ENCODE peak calls at places on chromosomes 12 and 14, in nine cellular contexts. One of them, this sample, is unnamed.

GRCh38 chr12:124369055-124369900 is 74.4 kb downstream of the RFLNA start:
- DNase-seq in dorsolateral prefrontal cortex: peak
- DNase-seq in spleen: peak
- DNase-seq in cardiac fibroblast: peak
- DNase-seq in A549: peak
- DNase-seq in neuronal stem cell: no peak
- DNase-seq in CD8-positive, alpha-beta T cell: no peak
- DNase-seq in prostate gland: peak
- DNase-seq in GM06990: no peak
- DNase-seq in this sample: peak

GRCh38 chr14:68199465-68200145 is 380.0 kb downstream of the RAD51B start:
- DNase-seq in dorsolateral prefrontal cortex: no peak
- DNase-seq in spleen: no peak
- DNase-seq in cardiac fibroblast: peak
- DNase-seq in A549: no peak
- DNase-seq in neuronal stem cell: peak
- DNase-seq in CD8-positive, alpha-beta T cell: no peak
- DNase-seq in prostate gland: peak
- DNase-seq in GM06990: no peak
- DNase-seq in this sample: peak

GRCh38 chr12:127083028-127083949 is 1183.7 kb upstream of the TMEM132C start:
- DNase-seq in dorsolateral prefrontal cortex: no peak
- DNase-seq in spleen: no peak
- DNase-seq in cardiac fibroblast: peak
- DNase-seq in A549: peak
- DNase-seq in neuronal stem cell: no peak
- DNase-seq in CD8-positive, alpha-beta T cell: no peak
- DNase-seq in prostate gland: no peak
- DNase-seq in GM06990: peak
- DNase-seq in this sample: peak

GRCh38 chr12:10012630-10013330 is 2.4 kb downstream of the CLEC12B start:
- DNase-seq in dorsolateral prefrontal cortex: no peak
- DNase-seq in spleen: no peak
- DNase-seq in cardiac fibroblast: no peak
- DNase-seq in A549: no peak
- DNase-seq in neuronal stem cell: no peak
- DNase-seq in CD8-positive, alpha-beta T cell: no peak
- DNase-seq in prostate gland: no peak
- DNase-seq in GM06990: no peak
- DNase-seq in this sample: no peak

GRCh38 chr14:100528962-100529560 is 58.2 kb downstream of the BEGAIN start:
- DNase-seq in dorsolateral prefrontal cortex: no peak
- DNase-seq in spleen: peak
- DNase-seq in cardiac fibroblast: no peak
- DNase-seq in A549: no peak
- DNase-seq in neuronal stem cell: no peak
- DNase-seq in CD8-positive, alpha-beta T cell: peak
- DNase-seq in prostate gland: no peak
- DNase-seq in GM06990: peak
- DNase-seq in this sample: no peak

GRCh38 chr12:108240027-108240785 is 98.9 kb downstream of the CMKLR1 start:
- DNase-seq in dorsolateral prefrontal cortex: no peak
- DNase-seq in spleen: no peak
- DNase-seq in cardiac fibroblast: no peak
- DNase-seq in A549: no peak
- DNase-seq in neuronal stem cell: no peak
- DNase-seq in CD8-positive, alpha-beta T cell: no peak
- DNase-seq in prostate gland: no peak
- DNase-seq in GM06990: no peak
- DNase-seq in this sample: no peak

GRCh38 chr14:104105071-104105821 is 19.7 kb downstream of the ASPG start:
- DNase-seq in dorsolateral prefrontal cortex: no peak
- DNase-seq in spleen: peak
- DNase-seq in cardiac fibroblast: no peak
- DNase-seq in A549: no peak
- DNase-seq in neuronal stem cell: no peak
- DNase-seq in CD8-positive, alpha-beta T cell: no peak
- DNase-seq in prostate gland: no peak
- DNase-seq in GM06990: no peak
- DNase-seq in this sample: no peak

GRCh38 chr14:57355081-57355480 is 35.3 kb upstream of the NAA30 start:
- DNase-seq in dorsolateral prefrontal cortex: no peak
- DNase-seq in spleen: no peak
- DNase-seq in cardiac fibroblast: no peak
- DNase-seq in A549: no peak
- DNase-seq in neuronal stem cell: no peak
- DNase-seq in CD8-positive, alpha-beta T cell: no peak
- DNase-seq in prostate gland: no peak
- DNase-seq in GM06990: no peak
- DNase-seq in this sample: no peak

GRCh38 chr12:12433203-12433731 is 76.4 kb downstream of the BORCS5 start:
- DNase-seq in dorsolateral prefrontal cortex: no peak
- DNase-seq in spleen: no peak
- DNase-seq in cardiac fibroblast: no peak
- DNase-seq in A549: no peak
- DNase-seq in neuronal stem cell: no peak
- DNase-seq in CD8-positive, alpha-beta T cell: no peak
- DNase-seq in prostate gland: no peak
- DNase-seq in GM06990: no peak
- DNase-seq in this sample: no peak

GRCh38 chr12:113064395-113065125 is 8.0 kb downstream of the DTX1 start:
- DNase-seq in dorsolateral prefrontal cortex: no peak
- DNase-seq in spleen: no peak
- DNase-seq in cardiac fibroblast: no peak
- DNase-seq in A549: no peak
- DNase-seq in neuronal stem cell: no peak
- DNase-seq in CD8-positive, alpha-beta T cell: no peak
- DNase-seq in prostate gland: no peak
- DNase-seq in GM06990: no peak
- DNase-seq in this sample: no peak

GRCh38 chr12:4246116-4246515 is 27.4 kb upstream of the CCND2 start:
- DNase-seq in dorsolateral prefrontal cortex: no peak
- DNase-seq in spleen: no peak
- DNase-seq in cardiac fibroblast: no peak
- DNase-seq in A549: no peak
- DNase-seq in neuronal stem cell: no peak
- DNase-seq in CD8-positive, alpha-beta T cell: no peak
- DNase-seq in prostate gland: no peak
- DNase-seq in GM06990: peak
- DNase-seq in this sample: no peak

GRCh38 chr12:47903927-47904646 is 707 bp downstream of the VDR start:
- DNase-seq in dorsolateral prefrontal cortex: no peak
- DNase-seq in spleen: peak
- DNase-seq in cardiac fibroblast: peak
- DNase-seq in A549: peak
- DNase-seq in neuronal stem cell: no peak
- DNase-seq in CD8-positive, alpha-beta T cell: peak
- DNase-seq in prostate gland: peak
- DNase-seq in GM06990: no peak
- DNase-seq in this sample: peak

GRCh38 chr12:3745152-3745551 is 7.8 kb downstream of the CRACR2A start:
- DNase-seq in dorsolateral prefrontal cortex: no peak
- DNase-seq in spleen: no peak
- DNase-seq in cardiac fibroblast: no peak
- DNase-seq in A549: no peak
- DNase-seq in neuronal stem cell: no peak
- DNase-seq in CD8-positive, alpha-beta T cell: no peak
- DNase-seq in prostate gland: no peak
- DNase-seq in GM06990: no peak
- DNase-seq in this sample: no peak

GRCh38 chr14:96056509-96057422 is 17.6 kb downstream of the C14orf132 start:
- DNase-seq in dorsolateral prefrontal cortex: no peak
- DNase-seq in spleen: peak
- DNase-seq in cardiac fibroblast: no peak
- DNase-seq in A549: no peak
- DNase-seq in neuronal stem cell: no peak
- DNase-seq in CD8-positive, alpha-beta T cell: no peak
- DNase-seq in prostate gland: no peak
- DNase-seq in GM06990: no peak
- DNase-seq in this sample: no peak

GRCh38 chr12:54195736-54196347 is 7.1 kb upstream of the SMUG1 start:
- DNase-seq in dorsolateral prefrontal cortex: no peak
- DNase-seq in spleen: peak
- DNase-seq in cardiac fibroblast: peak
- DNase-seq in A549: no peak
- DNase-seq in neuronal stem cell: no peak
- DNase-seq in CD8-positive, alpha-beta T cell: no peak
- DNase-seq in prostate gland: no peak
- DNase-seq in GM06990: peak
- DNase-seq in this sample: no peak

GRCh38 chr14:91858536-91859275 is 8.6 kb downstream of the TC2N start:
- DNase-seq in dorsolateral prefrontal cortex: no peak
- DNase-seq in spleen: no peak
- DNase-seq in cardiac fibroblast: peak
- DNase-seq in A549: peak
- DNase-seq in neuronal stem cell: no peak
- DNase-seq in CD8-positive, alpha-beta T cell: no peak
- DNase-seq in prostate gland: no peak
- DNase-seq in GM06990: no peak
- DNase-seq in this sample: peak

GRCh38 chr12:54419088-54419887 is at the start of gene ITGA5:
- DNase-seq in dorsolateral prefrontal cortex: no peak
- DNase-seq in spleen: peak
- DNase-seq in cardiac fibroblast: peak
- DNase-seq in A549: peak
- DNase-seq in neuronal stem cell: peak
- DNase-seq in CD8-positive, alpha-beta T cell: peak
- DNase-seq in prostate gland: peak
- DNase-seq in GM06990: no peak
- DNase-seq in this sample: no peak

GRCh38 chr12:85155791-85156190 is 119.6 kb downstream of the LRRIQ1 start:
- DNase-seq in dorsolateral prefrontal cortex: no peak
- DNase-seq in spleen: no peak
- DNase-seq in cardiac fibroblast: peak
- DNase-seq in A549: peak
- DNase-seq in neuronal stem cell: peak
- DNase-seq in CD8-positive, alpha-beta T cell: no peak
- DNase-seq in prostate gland: no peak
- DNase-seq in GM06990: peak
- DNase-seq in this sample: peak

GRCh38 chr14:31566456-31566855 is 5.3 kb downstream of the NUBPL start:
- DNase-seq in dorsolateral prefrontal cortex: no peak
- DNase-seq in spleen: no peak
- DNase-seq in cardiac fibroblast: no peak
- DNase-seq in A549: no peak
- DNase-seq in neuronal stem cell: no peak
- DNase-seq in CD8-positive, alpha-beta T cell: no peak
- DNase-seq in prostate gland: no peak
- DNase-seq in GM06990: no peak
- DNase-seq in this sample: no peak
- H3K4me3 ChIP-seq in dorsolateral prefrontal cortex: no peak
- H3K4me3 ChIP-seq in spleen: no peak
- H3K4me3 ChIP-seq in cardiac fibroblast: no peak
- H3K4me3 ChIP-seq in A549: no peak
- H3K4me3 ChIP-seq in neuronal stem cell: no peak
- H3K4me3 ChIP-seq in CD8-positive, alpha-beta T cell: no peak
- H3K4me3 ChIP-seq in prostate gland: no peak
- H3K4me3 ChIP-seq in GM06990: no peak
- H3K4me3 ChIP-seq in this sample: no peak

GRCh38 chr14:54706768-54707167 is 139.8 kb downstream of the SAMD4A start:
- DNase-seq in dorsolateral prefrontal cortex: no peak
- DNase-seq in spleen: no peak
- DNase-seq in cardiac fibroblast: no peak
- DNase-seq in A549: no peak
- DNase-seq in neuronal stem cell: no peak
- DNase-seq in CD8-positive, alpha-beta T cell: no peak
- DNase-seq in prostate gland: no peak
- DNase-seq in GM06990: no peak
- DNase-seq in this sample: no peak
- H3K4me3 ChIP-seq in dorsolateral prefrontal cortex: no peak
- H3K4me3 ChIP-seq in spleen: no peak
- H3K4me3 ChIP-seq in cardiac fibroblast: no peak
- H3K4me3 ChIP-seq in A549: no peak
- H3K4me3 ChIP-seq in neuronal stem cell: no peak
- H3K4me3 ChIP-seq in CD8-positive, alpha-beta T cell: no peak
- H3K4me3 ChIP-seq in prostate gland: no peak
- H3K4me3 ChIP-seq in GM06990: no peak
- H3K4me3 ChIP-seq in this sample: no peak

GRCh38 chr14:49583629-49584028 is 2.6 kb downstream of the RPS29 start:
- DNase-seq in dorsolateral prefrontal cortex: no peak
- DNase-seq in spleen: no peak
- DNase-seq in cardiac fibroblast: no peak
- DNase-seq in A549: no peak
- DNase-seq in neuronal stem cell: no peak
- DNase-seq in CD8-positive, alpha-beta T cell: no peak
- DNase-seq in prostate gland: no peak
- DNase-seq in GM06990: no peak
- DNase-seq in this sample: no peak

GRCh38 chr14:49581961-49582210 is 4.3 kb downstream of the RPS29 start:
- DNase-seq in dorsolateral prefrontal cortex: no peak
- DNase-seq in spleen: no peak
- DNase-seq in cardiac fibroblast: no peak
- DNase-seq in A549: no peak
- DNase-seq in neuronal stem cell: no peak
- DNase-seq in CD8-positive, alpha-beta T cell: no peak
- DNase-seq in prostate gland: no peak
- DNase-seq in GM06990: no peak
- DNase-seq in this sample: no peak

GRCh38 chr14:49582211-49582977 is 3.8 kb downstream of the RPS29 start:
- DNase-seq in dorsolateral prefrontal cortex: no peak
- DNase-seq in spleen: no peak
- DNase-seq in cardiac fibroblast: no peak
- DNase-seq in A549: no peak
- DNase-seq in neuronal stem cell: no peak
- DNase-seq in CD8-positive, alpha-beta T cell: no peak
- DNase-seq in prostate gland: no peak
- DNase-seq in GM06990: no peak
- DNase-seq in this sample: no peak

GRCh38 chr14:49585803-49586672 is at the start of gene RPS29:
- DNase-seq in dorsolateral prefrontal cortex: peak
- DNase-seq in spleen: peak
- DNase-seq in cardiac fibroblast: peak
- DNase-seq in A549: peak
- DNase-seq in neuronal stem cell: peak
- DNase-seq in CD8-positive, alpha-beta T cell: peak
- DNase-seq in prostate gland: peak
- DNase-seq in GM06990: peak
- DNase-seq in this sample: peak

GRCh38 chr14:49584058-49584457 is 2.1 kb downstream of the RPS29 start:
- DNase-seq in dorsolateral prefrontal cortex: no peak
- DNase-seq in spleen: no peak
- DNase-seq in cardiac fibroblast: no peak
- DNase-seq in A549: no peak
- DNase-seq in neuronal stem cell: no peak
- DNase-seq in CD8-positive, alpha-beta T cell: no peak
- DNase-seq in prostate gland: no peak
- DNase-seq in GM06990: no peak
- DNase-seq in this sample: no peak
- H3K4me3 ChIP-seq in dorsolateral prefrontal cortex: no peak
- H3K4me3 ChIP-seq in spleen: peak
- H3K4me3 ChIP-seq in cardiac fibroblast: peak
- H3K4me3 ChIP-seq in A549: peak
- H3K4me3 ChIP-seq in neuronal stem cell: no peak
- H3K4me3 ChIP-seq in CD8-positive, alpha-beta T cell: peak
- H3K4me3 ChIP-seq in prostate gland: no peak
- H3K4me3 ChIP-seq in GM06990: peak
- H3K4me3 ChIP-seq in this sample: peak

DNA sequence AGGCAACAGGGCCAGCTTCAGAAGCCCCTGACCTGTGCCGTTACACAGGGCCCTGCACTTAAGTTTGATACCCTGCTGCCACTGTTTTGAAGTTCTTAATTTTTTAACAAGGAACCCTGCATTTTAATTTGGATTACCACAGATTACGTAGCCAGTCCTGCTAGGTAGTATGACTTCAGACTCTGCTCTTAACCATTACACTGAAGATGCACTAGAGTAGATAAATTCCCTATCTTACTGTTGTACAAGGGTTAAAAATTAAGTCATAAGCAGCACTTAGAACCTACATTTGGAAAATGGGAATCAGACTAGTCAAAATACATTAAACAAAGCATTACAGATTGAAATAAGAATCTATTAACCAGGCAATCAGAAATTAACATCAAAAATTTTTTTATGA is 2.3 kb downstream of the GNPNAT1 start:
- DNase-seq in dorsolateral prefrontal cortex: no peak
- DNase-seq in spleen: no peak
- DNase-seq in cardiac fibroblast: no peak
- DNase-seq in A549: no peak
- DNase-seq in neuronal stem cell: no peak
- DNase-seq in CD8-positive, alpha-beta T cell: no peak
- DNase-seq in prostate gland: no peak
- DNase-seq in GM06990: no peak
- DNase-seq in this sample: no peak
- H3K4me3 ChIP-seq in dorsolateral prefrontal cortex: no peak
- H3K4me3 ChIP-seq in spleen: no peak
- H3K4me3 ChIP-seq in cardiac fibroblast: no peak
- H3K4me3 ChIP-seq in A549: peak
- H3K4me3 ChIP-seq in neuronal stem cell: no peak
- H3K4me3 ChIP-seq in CD8-positive, alpha-beta T cell: no peak
- H3K4me3 ChIP-seq in prostate gland: no peak
- H3K4me3 ChIP-seq in GM06990: no peak
- H3K4me3 ChIP-seq in this sample: no peak